ENCODE peak calls at places on chromosomes 11 and 22, in six cellular contexts. V is neural progenitor cell, O is kidney, G is psoas muscle, H is spleen, E is IMR-90. C is an unnamed sample.
A peak's percentile ranks its signal among the peaks of the same experiment; 100 is the strongest.

GRCh38 chr11:36345535-36346141 is 49.5 kb downstream of the PRR5L start:
- DNase-seq in E (no peak), H (no peak), V (no peak), O (no peak), G (no peak), C (no peak)

GRCh38 chr11:496834-497564 is 10.0 kb downstream of the RNH1 start:
- DNase-seq in V (no peak), O (no peak), E (no peak), G (no peak), H (no peak), C (peak; percentile 42)

GRCh38 chr11:125494987-125495725 is 909 bp downstream of the FEZ1 start:
- DNase-seq in O (peak; percentile 76), G (peak; percentile 47), E (peak; percentile 31), H (peak; percentile 79), V (peak; percentile 83), C (peak; percentile 29)

GRCh38 chr11:3865388-3866193 is 10.1 kb downstream of the STIM1 start:
- DNase-seq in G (no peak), E (peak; percentile 76), V (no peak), H (no peak), O (no peak), C (no peak)

GRCh38 chr11:108853864-108854263 is 189.0 kb downstream of the DDX10 start:
- DNase-seq in G (no peak), E (no peak), O (no peak), V (peak; percentile 69), H (no peak), C (no peak)

GRCh38 chr22:25704701-25705100 is 37.3 kb upstream of the MYO18B start:
- DNase-seq in E (no peak), H (no peak), V (no peak), G (no peak), O (no peak), C (no peak)

GRCh38 chr11:14347991-14348390 is 11.0 kb downstream of the RRAS2 start:
- DNase-seq in V (no peak), O (no peak), H (no peak), G (no peak), E (no peak), C (no peak)

GRCh38 chr22:36386900-36387663 is 685 bp downstream of the MYH9 start:
- DNase-seq in H (peak; percentile 98), G (peak; percentile 78), V (peak; percentile 50), E (no peak), O (peak; percentile 93), C (peak; percentile 82)

GRCh38 chr22:39214383-39215069 is 30.3 kb downstream of the PDGFB start:
- DNase-seq in H (peak; percentile 34), G (no peak), O (peak; percentile 68), V (peak; percentile 77), E (peak; percentile 36), C (no peak)

GRCh38 chr11:43282607-43283440 is 29.0 kb upstream of the API5 start:
- DNase-seq in V (peak; percentile 72), H (peak; percentile 76), E (peak; percentile 16), G (no peak), O (no peak), C (no peak)

GRCh38 chr11:79447039-79447438 is 6.2 kb upstream of the TENM4 start:
- DNase-seq in H (no peak), G (no peak), O (no peak), V (no peak), E (no peak), C (no peak)

GRCh38 chr22:37228106-37229011 is 15.7 kb downstream of the RAC2 start:
- DNase-seq in H (peak; percentile 88), E (peak; percentile 27), G (no peak), O (peak; percentile 69), V (no peak), C (no peak)

GRCh38 chr22:42700355-42700754 is 20.3 kb downstream of the A4GALT start:
- DNase-seq in V (no peak), G (no peak), O (peak; percentile 67), E (no peak), H (no peak), C (no peak)
- H3K4me1 ChIP-seq in V (no peaks in the 10 kb centered on the region), G (peaks cover 55% of the 10 kb centered on the region), O (peaks cover 25% of the 10 kb centered on the region), E (peaks cover 12% of the 10 kb centered on the region), H (peaks cover 6% of the 10 kb centered on the region), C (peaks cover 2% of the 10 kb centered on the region)

GRCh38 chr11:44737222-44737621 is 10.5 kb downstream of the TSPAN18 start:
- DNase-seq in E (no peak), O (no peak), G (no peak), V (no peak), H (no peak), C (no peak)
- H3K4me1 ChIP-seq in E (peaks cover 4% of the 10 kb centered on the region), O (peaks cover 2% of the 10 kb centered on the region), G (no peaks in the 10 kb centered on the region), V (peaks cover 34% of the 10 kb centered on the region), H (no peaks in the 10 kb centered on the region), C (no peaks in the 10 kb centered on the region)

GRCh38 chr11:13338437-13339069 is 61.0 kb downstream of the BMAL1 start:
- DNase-seq in O (no peak), H (no peak), V (no peak), G (no peak), E (peak; percentile 69), C (no peak)
- H3K4me1 ChIP-seq in O (peaks cover 16% of the 10 kb centered on the region), H (peaks cover 45% of the 10 kb centered on the region), V (no peaks in the 10 kb centered on the region), G (peaks cover 59% of the 10 kb centered on the region), E (peaks cover 27% of the 10 kb centered on the region), C (peaks cover 19% of the 10 kb centered on the region)

GRCh38 chr11:67269401-67270255 is 3.4 kb downstream of the GRK2 start:
- DNase-seq in H (peak; percentile 84), G (no peak), O (peak; percentile 67), V (no peak), E (no peak), C (peak; percentile 75)
- H3K4me1 ChIP-seq in H (peaks cover 83% of the 10 kb centered on the region), G (peaks cover 73% of the 10 kb centered on the region), O (peaks cover 75% of the 10 kb centered on the region), V (peaks cover 32% of the 10 kb centered on the region), E (peaks cover 35% of the 10 kb centered on the region), C (peaks cover 71% of the 10 kb centered on the region)

GRCh38 chr11:84947070-84947469 is 680.1 kb downstream of the DLG2 start:
- DNase-seq in O (no peak), E (no peak), V (no peak), G (no peak), H (no peak), C (no peak)
- H3K4me1 ChIP-seq in O (no peaks in the 10 kb centered on the region), E (no peaks in the 10 kb centered on the region), V (peaks cover 6% of the 10 kb centered on the region), G (no peaks in the 10 kb centered on the region), H (no peaks in the 10 kb centered on the region), C (no peaks in the 10 kb centered on the region)

DNA sequence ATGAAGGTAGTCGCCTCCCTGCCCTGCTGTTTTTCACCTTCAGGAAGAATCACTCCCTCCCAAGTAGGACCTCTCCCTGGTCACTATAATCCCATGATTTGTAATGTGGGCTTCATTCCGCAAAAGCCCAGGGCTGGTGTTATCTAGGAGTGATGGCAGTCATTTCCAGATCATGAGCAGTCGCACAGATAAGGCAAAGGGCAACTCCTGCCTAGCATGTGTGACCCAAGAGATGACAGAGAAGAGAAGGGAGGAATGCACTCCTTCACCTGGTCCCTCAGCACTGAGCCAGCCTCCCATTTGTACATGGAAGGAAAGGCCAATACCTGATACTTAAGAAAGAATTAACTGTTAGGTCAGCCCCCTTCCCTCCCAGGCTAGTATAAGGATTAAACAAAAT is 102.9 kb downstream of the RPL27A start:
- DNase-seq in G (no peak), O (no peak), E (no peak), V (no peak), H (no peak), C (no peak)
- H3K4me1 ChIP-seq in G (peaks cover 4% of the 10 kb centered on the region), O (peaks cover 4% of the 10 kb centered on the region), E (peaks cover 6% of the 10 kb centered on the region), V (no peaks in the 10 kb centered on the region), H (no peaks in the 10 kb centered on the region), C (peaks cover 28% of the 10 kb centered on the region)

GRCh38 chr22:21947040-21948014 is 5.3 kb downstream of the PPM1F start:
- DNase-seq in V (peak; percentile 59), E (peak; percentile 71), H (peak; percentile 64), G (no peak), O (no peak), C (no peak)
- H3K4me1 ChIP-seq in V (peaks cover 10% of the 10 kb centered on the region), E (peaks cover 24% of the 10 kb centered on the region), H (peaks cover 79% of the 10 kb centered on the region), G (peaks cover 53% of the 10 kb centered on the region), O (peaks cover 22% of the 10 kb centered on the region), C (peaks cover 14% of the 10 kb centered on the region)

GRCh38 chr11:57773026-57773598 is 11.5 kb downstream of the CTNND1 start:
- DNase-seq in V (no peak), O (no peak), E (no peak), H (no peak), G (no peak), C (no peak)
- H3K4me1 ChIP-seq in V (peaks cover 36% of the 10 kb centered on the region), O (peaks cover 40% of the 10 kb centered on the region), E (peaks cover 29% of the 10 kb centered on the region), H (peaks cover 65% of the 10 kb centered on the region), G (peaks cover 76% of the 10 kb centered on the region), C (peaks cover 57% of the 10 kb centered on the region)

DNA sequence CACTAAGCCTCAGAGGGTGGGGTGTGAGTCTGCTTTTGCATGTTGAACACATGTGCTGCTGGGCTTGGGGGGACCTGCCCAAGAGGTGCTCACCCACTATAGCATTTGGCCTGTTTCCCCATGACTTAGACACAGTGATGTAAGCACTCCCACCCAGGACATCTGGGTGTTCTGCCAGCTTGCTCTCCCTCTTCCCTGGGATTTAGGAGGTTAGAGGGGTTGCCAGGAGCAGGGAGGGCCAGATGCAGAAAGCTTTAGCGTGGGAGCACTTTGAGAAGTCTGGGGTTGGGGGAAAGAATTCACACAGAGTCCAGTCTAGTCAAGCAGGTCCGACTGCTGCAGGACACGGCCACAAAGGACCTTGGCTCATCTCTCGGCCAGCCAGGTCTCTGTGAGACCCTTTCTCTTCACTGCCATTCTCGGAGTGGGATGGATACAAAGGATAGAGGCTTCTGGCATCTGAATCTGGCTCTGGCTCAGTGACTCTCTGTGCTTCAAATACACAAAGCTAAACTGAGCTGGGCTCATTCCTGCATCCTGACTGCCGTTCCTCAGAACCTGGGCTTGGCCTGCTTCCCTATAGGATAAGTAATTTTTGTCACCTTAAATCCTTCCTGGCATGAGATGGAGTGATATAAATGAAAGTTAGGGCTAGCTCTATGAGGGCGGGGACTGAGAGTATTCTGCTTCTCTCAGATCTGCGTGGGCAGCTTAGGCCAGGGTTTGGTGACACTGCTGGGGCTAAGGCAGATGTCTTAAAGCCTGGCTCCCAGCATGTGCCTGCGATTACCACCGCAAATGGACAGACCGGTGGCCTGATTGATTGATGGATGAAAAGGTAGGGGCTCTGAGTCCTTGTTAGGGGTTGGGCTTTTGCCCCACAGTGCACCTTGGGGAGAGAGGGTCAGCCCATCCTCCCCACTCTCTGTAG is 14.5 kb downstream of the USP2 start:
- DNase-seq in O (peak; percentile 30), H (peak; percentile 18), V (no peak), E (no peak), G (no peak), C (no peak)
- H3K4me1 ChIP-seq in O (peaks cover 71% of the 10 kb centered on the region), H (peaks cover 15% of the 10 kb centered on the region), V (peaks cover 31% of the 10 kb centered on the region), E (peaks cover 27% of the 10 kb centered on the region), G (peaks cover 86% of the 10 kb centered on the region), C (peaks cover 51% of the 10 kb centered on the region)

DNA sequence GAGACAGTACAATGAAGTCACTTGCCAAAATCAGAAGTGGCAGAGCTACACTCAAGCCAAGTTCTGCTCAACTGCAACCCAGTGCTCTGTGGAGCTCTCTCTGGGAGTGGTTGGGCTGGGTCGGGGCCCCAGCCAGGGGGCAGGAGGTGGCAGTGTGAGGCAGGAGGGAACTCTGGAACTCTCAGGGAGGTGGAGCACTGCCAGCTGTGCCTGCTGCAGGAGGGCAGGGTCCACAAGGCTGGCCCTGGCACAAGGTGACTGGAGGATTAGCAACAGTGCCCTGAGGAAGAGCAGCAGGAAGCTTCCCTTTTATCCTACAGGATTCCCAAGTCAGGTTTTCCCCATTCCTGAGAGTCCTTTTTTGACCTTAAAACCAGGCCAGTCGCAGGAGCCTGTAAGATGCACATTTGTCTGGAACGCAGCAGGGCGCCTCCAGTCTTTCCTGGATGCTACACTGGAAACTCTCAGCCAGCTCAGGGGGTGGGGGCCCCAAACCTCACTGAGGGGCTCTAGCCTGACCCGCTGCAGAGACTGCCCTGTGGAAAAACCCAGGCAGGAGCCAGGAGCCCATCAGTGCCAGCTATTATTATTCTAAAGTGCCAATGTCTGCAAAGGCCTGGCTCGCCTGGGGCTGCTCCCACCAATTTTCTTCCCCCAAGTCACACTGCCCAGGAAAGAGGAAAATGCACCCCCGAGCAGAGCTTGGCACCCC is 31.8 kb downstream of the DKK3 start:
- DNase-seq in O (no peak), H (no peak), E (no peak), G (no peak), V (no peak), C (peak; percentile 66)
- H3K4me1 ChIP-seq in O (peaks cover 47% of the 10 kb centered on the region), H (peaks cover 19% of the 10 kb centered on the region), E (peaks cover 67% of the 10 kb centered on the region), G (peaks cover 33% of the 10 kb centered on the region), V (peaks cover 22% of the 10 kb centered on the region), C (peaks cover 3% of the 10 kb centered on the region)